ENCODE peak calls at places on chromosomes 12 and 14, in ten cellular contexts. H, Y, P, N, M, C, Z, F, A and O are unnamed samples.

GRCh38 chr12:124392271-124392990 is 97.5 kb downstream of the RFLNA start:
- DNase-seq in H (peak; percentile 57), Y (no peak), P (no peak), N (no peak), M (peak; percentile 77), C (peak; percentile 90), Z (no peak), F (no peak), A (no peak), O (no peak)

GRCh38 chr14:54738009-54738408 is 164.6 kb downstream of the GCH1 start:
- DNase-seq in H (no peak), Y (no peak), P (no peak), N (no peak), M (no peak), C (no peak), Z (no peak), F (no peak), A (no peak), O (no peak)

GRCh38 chr12:78795934-78796445 is 68.6 kb upstream of the SYT1 start:
- DNase-seq in H (no peak), Y (no peak), P (no peak), N (no peak), M (no peak), C (no peak), Z (no peak), F (no peak), A (no peak), O (no peak)

GRCh38 chr12:82682326-82682725 is 4.4 kb upstream of the TMTC2 start:
- DNase-seq in H (no peak), Y (no peak), P (no peak), N (no peak), M (peak; percentile 55), C (peak; percentile 17), Z (no peak), F (no peak), A (no peak), O (no peak)

GRCh38 chr14:60657609-60657983 is 8.3 kb upstream of the SIX1 start:
- DNase-seq in H (no peak), Y (no peak), P (no peak), N (no peak), M (no peak), C (no peak), Z (no peak), F (no peak), A (peak; percentile 66), O (no peak)

GRCh38 chr14:90443161-90444076 is 46.6 kb downstream of the CALM1 start:
- DNase-seq in H (no peak), Y (no peak), P (no peak), N (no peak), M (no peak), C (no peak), Z (no peak), F (no peak), A (no peak), O (no peak)

GRCh38 chr12:4193821-4194220 is 79.7 kb upstream of the CCND2 start:
- DNase-seq in H (no peak), Y (no peak), P (no peak), N (no peak), M (no peak), C (no peak), Z (no peak), F (no peak), A (no peak), O (no peak)

GRCh38 chr12:59780605-59781135 is 184.8 kb downstream of the SLC16A7 start:
- DNase-seq in H (no peak), Y (no peak), P (no peak), N (peak; percentile 7), M (no peak), C (no peak), Z (no peak), F (no peak), A (no peak), O (no peak)

GRCh38 chr12:91851741-91852477 is 293.7 kb downstream of the BTG1 start:
- DNase-seq in H (no peak), Y (no peak), P (no peak), N (no peak), M (no peak), C (no peak), Z (no peak), F (no peak), A (no peak), O (no peak)

GRCh38 chr12:91853350-91854127 is 292.1 kb downstream of the BTG1 start:
- DNase-seq in H (no peak), Y (no peak), P (no peak), N (no peak), M (no peak), C (no peak), Z (peak; percentile 47), F (no peak), A (no peak), O (no peak)

GRCh38 chr12:91858186-91858585 is 287.5 kb downstream of the BTG1 start:
- DNase-seq in H (no peak), Y (no peak), P (no peak), N (no peak), M (no peak), C (no peak), Z (no peak), F (no peak), A (no peak), O (no peak)

GRCh38 chr12:91852646-91853045 is 293.0 kb downstream of the BTG1 start:
- DNase-seq in H (no peak), Y (no peak), P (no peak), N (no peak), M (no peak), C (no peak), Z (no peak), F (no peak), A (no peak), O (no peak)

GRCh38 chr12:91854725-91855124 is 290.9 kb downstream of the BTG1 start:
- DNase-seq in H (no peak), Y (no peak), P (no peak), N (no peak), M (no peak), C (no peak), Z (no peak), F (peak; percentile 73), A (no peak), O (no peak)
- TF ChIP-seq EP300 in H (peak; percentile 44), Y (no peak), P (no peak), N (no peak), M (no peak), C (no peak), Z (no peak), F (peak; percentile 72), A (peak; percentile 56), O (peak; percentile 96)

GRCh38 chr12:111398530-111398929 is 7.2 kb upstream of the SH2B3 start:
- DNase-seq in H (no peak), Y (no peak), P (no peak), N (no peak), M (no peak), C (no peak), Z (no peak), F (no peak), A (no peak), O (no peak)

GRCh38 chr12:111393700-111394275 is 11.9 kb upstream of the SH2B3 start:
- DNase-seq in H (no peak), Y (no peak), P (no peak), N (no peak), M (peak; percentile 48), C (no peak), Z (peak; percentile 62), F (peak; percentile 83), A (peak; percentile 57), O (peak; percentile 21)

GRCh38 chr12:111395557-111396187 is 10.1 kb upstream of the SH2B3 start:
- DNase-seq in H (no peak), Y (no peak), P (no peak), N (no peak), M (no peak), C (no peak), Z (no peak), F (no peak), A (no peak), O (no peak)

GRCh38 chr12:111394480-111394879 is 11.2 kb upstream of the SH2B3 start:
- DNase-seq in H (no peak), Y (no peak), P (no peak), N (no peak), M (no peak), C (no peak), Z (no peak), F (no peak), A (no peak), O (no peak)

GRCh38 chr12:111396726-111397445 is 8.8 kb upstream of the SH2B3 start:
- DNase-seq in H (peak; percentile 87), Y (peak; percentile 91), P (peak; percentile 89), N (peak; percentile 61), M (peak; percentile 92), C (peak; percentile 85), Z (peak; percentile 91), F (peak; percentile 91), A (peak; percentile 98), O (peak; percentile 60)
- TF ChIP-seq EP300 in H (no peak), Y (no peak), P (no peak), N (no peak), M (peak; percentile 8), C (no peak), Z (peak; percentile 31), F (no peak), A (no peak), O (peak; percentile 72)

DNA sequence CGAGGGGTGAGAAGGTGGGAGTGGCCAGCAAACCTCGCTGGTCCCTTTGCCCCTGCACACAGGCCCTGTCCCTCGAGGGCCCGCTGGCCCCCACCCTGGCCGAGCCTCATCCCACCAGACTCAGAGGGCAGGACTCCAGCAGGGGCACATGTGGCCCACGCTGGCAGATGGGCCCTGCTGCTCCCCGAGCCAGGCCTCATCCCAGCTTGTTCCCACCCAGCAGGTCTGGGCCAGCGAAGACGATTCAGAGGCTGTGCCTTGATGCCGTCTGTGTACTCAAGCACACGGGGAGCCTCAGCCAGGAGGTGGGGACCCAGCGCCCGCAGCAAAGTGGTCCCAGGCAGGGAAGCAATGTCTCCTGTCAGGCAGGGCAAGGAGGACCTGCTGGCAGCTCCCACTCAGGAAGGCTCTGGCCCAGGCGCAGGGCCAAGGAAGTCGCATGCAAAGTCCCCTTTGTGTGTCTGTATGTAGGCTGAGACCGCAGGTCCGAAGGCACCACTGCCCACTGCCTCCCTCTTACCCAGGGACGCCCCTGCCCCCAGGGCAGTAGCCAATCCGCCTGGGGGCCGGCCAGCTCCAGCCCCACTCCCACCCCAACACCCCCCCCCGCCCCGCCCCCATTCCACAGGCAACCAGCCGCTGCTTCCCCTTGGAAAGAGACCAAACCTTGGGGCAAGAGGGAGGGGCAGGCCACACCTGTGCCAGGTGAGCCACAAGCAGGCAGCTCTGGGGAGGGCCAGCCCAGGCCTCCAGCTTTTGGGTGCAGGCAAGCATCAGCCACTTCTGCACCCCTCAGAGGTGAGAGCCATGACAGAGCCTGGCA is 9.4 kb downstream of the DEGS2 start:
- DNase-seq in H (no peak), Y (no peak), P (peak; percentile 75), N (no peak), M (peak; percentile 50), C (no peak), Z (no peak), F (no peak), A (no peak), O (no peak)
- TF ChIP-seq EP300 in H (no peak), Y (no peak), P (no peak), N (no peak), M (no peak), C (no peak), Z (no peak), F (no peak), A (no peak), O (no peak)

GRCh38 chr12:130764073-130764472 is 48.0 kb upstream of the RIMBP2 start:
- DNase-seq in H (no peak), Y (no peak), P (no peak), N (no peak), M (no peak), C (no peak), Z (peak; percentile 11), F (peak; percentile 2), A (no peak), O (no peak)

GRCh38 chr12:130765186-130765659 is 49.1 kb upstream of the RIMBP2 start:
- DNase-seq in H (no peak), Y (no peak), P (no peak), N (no peak), M (no peak), C (peak; percentile 34), Z (peak; percentile 9), F (no peak), A (no peak), O (no peak)

GRCh38 chr12:130762319-130762675 is 46.2 kb upstream of the RIMBP2 start:
- DNase-seq in H (no peak), Y (no peak), P (no peak), N (no peak), M (no peak), C (no peak), Z (no peak), F (peak; percentile 61), A (no peak), O (no peak)

GRCh38 chr12:130766470-130766869 is 50.4 kb upstream of the RIMBP2 start:
- DNase-seq in H (no peak), Y (no peak), P (no peak), N (no peak), M (no peak), C (no peak), Z (no peak), F (no peak), A (no peak), O (no peak)

GRCh38 chr12:130764475-130765185 is 48.5 kb upstream of the RIMBP2 start:
- DNase-seq in H (no peak), Y (no peak), P (no peak), N (no peak), M (no peak), C (peak; percentile 26), Z (peak; percentile 25), F (peak; percentile 28), A (no peak), O (no peak)
- TF ChIP-seq EP300 in H (no peak), Y (no peak), P (no peak), N (no peak), M (no peak), C (no peak), Z (no peak), F (no peak), A (no peak), O (no peak)